ENCODE peak calls at places on chromosome 20, in seven cellular contexts. Z, D, I, H, Q, T and P are unnamed samples.
A peak's percentile ranks its signal among the peaks of the same experiment; 100 is the strongest.

GRCh38 chr20:21513881-21514540 is at the start of gene NKX2-2:
- DNase-seq in Z (no peak), D (no peak), I (no peak), H (peak; percentile 57), Q (no peak), T (no peak), P (no peak)

GRCh38 chr20:62208805-62209755 is 11.0 kb downstream of the HRH3 start:
- DNase-seq in Z (no peak), D (no peak), I (no peak), H (peak; percentile 81), Q (no peak), T (peak; percentile 33), P (no peak)

GRCh38 chr20:29878777-29879442 is 1378.6 kb upstream of the DEFB115 start:
- DNase-seq in Z (no peak), D (no peak), I (no peak), H (peak; percentile 86), Q (no peak), T (peak; percentile 26), P (no peak)

GRCh38 chr20:63572788-63573738 is 976 bp downstream of the HELZ2 start:
- DNase-seq in Z (no peak), D (no peak), I (no peak), H (no peak), Q (no peak), T (no peak), P (no peak)

GRCh38 chr20:46558511-46558959 is 8.1 kb upstream of the OCSTAMP start:
- DNase-seq in Z (no peak), D (peak; percentile 85), I (no peak), H (no peak), Q (no peak), T (peak; percentile 62), P (peak; percentile 82)

GRCh38 chr20:1632228-1632577 is 12.4 kb upstream of the SIRPB1 start:
- DNase-seq in Z (no peak), D (no peak), I (no peak), H (no peak), Q (no peak), T (no peak), P (no peak)

GRCh38 chr20:47785321-47785899 is at the start of gene SULF2:
- DNase-seq in Z (peak; percentile 76), D (no peak), I (peak; percentile 69), H (peak; percentile 81), Q (no peak), T (peak; percentile 32), P (no peak)

GRCh38 chr20:2429061-2429460 is 41.5 kb downstream of the SNRPB start:
- DNase-seq in Z (no peak), D (no peak), I (no peak), H (no peak), Q (no peak), T (no peak), P (no peak)

GRCh38 chr20:6663751-6664388 is 103.6 kb upstream of the BMP2 start:
- DNase-seq in Z (no peak), D (no peak), I (no peak), H (no peak), Q (no peak), T (peak; percentile 50), P (no peak)

GRCh38 chr20:56439784-56440291 is 27.8 kb downstream of the CASS4 start:
- DNase-seq in Z (no peak), D (peak; percentile 100), I (peak; percentile 75), H (no peak), Q (no peak), T (peak; percentile 35), P (no peak)

GRCh38 chr20:38485041-38485440 is 12.4 kb downstream of the RALGAPB start:
- DNase-seq in Z (no peak), D (no peak), I (no peak), H (no peak), Q (no peak), T (no peak), P (no peak)

GRCh38 chr20:7695622-7696021 is 244.6 kb downstream of the HAO1 start:
- DNase-seq in Z (no peak), D (no peak), I (no peak), H (no peak), Q (no peak), T (no peak), P (peak; percentile 16)

GRCh38 chr20:10661261-10661660 is 12.5 kb downstream of the JAG1 start:
- DNase-seq in Z (no peak), D (no peak), I (peak; percentile 6), H (no peak), Q (no peak), T (no peak), P (no peak)

GRCh38 chr20:10658876-10659632 is 14.7 kb downstream of the JAG1 start:
- DNase-seq in Z (no peak), D (no peak), I (peak; percentile 9), H (no peak), Q (no peak), T (no peak), P (no peak)

GRCh38 chr20:10662151-10662550 is 11.6 kb downstream of the JAG1 start:
- DNase-seq in Z (no peak), D (no peak), I (no peak), H (no peak), Q (no peak), T (no peak), P (no peak)

GRCh38 chr20:10659651-10660601 is 13.9 kb downstream of the JAG1 start:
- DNase-seq in Z (no peak), D (no peak), I (peak; percentile 18), H (peak; percentile 85), Q (no peak), T (no peak), P (no peak)

DNA sequence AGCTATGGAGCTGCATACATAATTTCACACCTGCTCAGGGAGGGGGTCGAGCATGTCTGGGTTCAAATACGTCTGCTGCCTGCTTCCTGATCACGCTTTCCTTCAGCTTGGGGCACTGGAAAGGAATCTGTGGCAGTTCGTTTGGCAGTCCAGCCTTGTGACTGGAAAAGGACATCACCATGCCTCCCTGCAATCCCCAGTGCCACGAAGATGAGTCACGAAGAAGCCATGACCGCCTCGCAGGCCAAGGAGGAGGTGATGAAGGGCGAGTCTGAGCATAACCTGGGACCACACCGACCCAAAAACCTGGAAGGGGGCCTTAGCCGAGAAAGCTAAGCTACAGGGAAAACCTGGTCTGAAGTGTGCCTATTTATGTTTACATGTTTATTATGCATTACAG is 13.1 kb downstream of the JAG1 start:
- DNase-seq in Z (no peak), D (no peak), I (peak; percentile 18), H (no peak), Q (no peak), T (no peak), P (no peak)
- H3K27ac ChIP-seq in Z (no peak overlapping the region), D (no peak overlapping the region), I (peak overlapping the region; percentile 6), H (peak overlapping the region; percentile 29), Q (no peak overlapping the region), T (no peak overlapping the region), P (peak overlapping the region; percentile 99)

DNA sequence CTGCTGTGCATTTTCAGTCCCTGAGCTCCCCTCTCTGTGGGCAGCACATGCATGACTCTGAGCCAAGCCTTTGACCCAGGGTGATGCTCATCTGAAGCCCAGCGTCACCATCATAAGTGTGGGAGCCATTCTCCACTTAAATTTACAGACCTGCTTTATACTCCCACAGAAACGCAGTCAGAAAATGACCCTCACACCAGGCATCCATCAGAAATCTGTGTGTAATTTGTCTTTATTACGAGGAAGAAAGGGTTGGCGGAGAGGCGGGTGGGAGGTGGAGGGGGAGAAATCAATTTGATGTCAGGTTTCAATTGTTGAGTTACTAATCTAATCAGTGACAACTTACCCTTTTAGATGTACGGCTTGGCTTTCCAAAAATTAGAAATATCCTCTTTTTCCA is 353.6 kb downstream of the MAFB start:
- DNase-seq in Z (no peak), D (no peak), I (no peak), H (no peak), Q (no peak), T (no peak), P (no peak)
- H3K27ac ChIP-seq in Z (no peak overlapping the region), D (no peak overlapping the region), I (no peak overlapping the region), H (no peak overlapping the region), Q (no peak overlapping the region), T (no peak overlapping the region), P (no peak overlapping the region)

DNA sequence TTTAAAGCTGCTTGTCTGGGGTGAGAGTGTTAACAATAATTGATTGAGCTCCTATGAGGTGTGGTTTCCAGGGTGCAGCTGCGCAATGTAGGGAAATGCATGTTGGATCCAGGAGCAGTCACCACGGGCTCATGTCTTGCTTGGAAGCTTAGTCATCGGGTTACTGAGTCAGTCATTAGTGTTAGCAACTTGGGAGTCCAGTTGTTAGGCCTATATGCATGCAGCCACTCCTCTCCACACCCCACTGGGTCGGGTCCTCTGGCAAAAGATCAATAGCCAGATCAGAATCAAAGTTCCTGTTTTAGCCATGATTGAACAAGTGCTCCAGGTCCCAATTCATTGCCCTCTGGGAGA is 271.7 kb upstream of the CHD6 start:
- DNase-seq in Z (no peak), D (no peak), I (no peak), H (no peak), Q (no peak), T (no peak), P (peak; percentile 8)
- H3K27ac ChIP-seq in Z (no peak overlapping the region), D (no peak overlapping the region), I (no peak overlapping the region), H (no peak overlapping the region), Q (no peak overlapping the region), T (no peak overlapping the region), P (no peak overlapping the region)

GRCh38 chr20:33827629-33828325 is 16.6 kb downstream of the CHMP4B start:
- DNase-seq in Z (no peak), D (no peak), I (no peak), H (no peak), Q (no peak), T (no peak), P (no peak)
- H3K27ac ChIP-seq in Z (peak overlapping the region; percentile 83), D (no peak overlapping the region), I (peak overlapping the region; percentile 0), H (no peak overlapping the region), Q (no peak overlapping the region), T (no peak overlapping the region), P (no peak overlapping the region)

GRCh38 chr20:25059487-25059820 is 1.5 kb upstream of the ACSS1 start:
- DNase-seq in Z (no peak), D (no peak), I (no peak), H (no peak), Q (no peak), T (peak; percentile 4), P (no peak)
- H3K27ac ChIP-seq in Z (peak overlapping the region; percentile 98), D (no peak overlapping the region), I (peak overlapping the region; percentile 99), H (peak overlapping the region; percentile 92), Q (peak overlapping the region; percentile 88), T (peak overlapping the region; percentile 24), P (no peak overlapping the region)